ENCODE peak calls at places on chromosomes 12 and 14, in six cellular contexts. One of them, this sample, is unnamed.

GRCh38 chr14:53954551-53955233 is 1.9 kb downstream of the BMP4 start:
- DNase-seq in astrocyte: peak; percentile 39
- DNase-seq in adrenal gland: no peak
- DNase-seq in left lung: peak; percentile 35
- DNase-seq in neuronal stem cell: no peak
- DNase-seq in GM23248: peak; percentile 46
- DNase-seq in this sample: peak; percentile 26

GRCh38 chr12:120669055-120669828 is 17.7 kb upstream of the MLEC start:
- DNase-seq in adrenal gland: peak; percentile 90
- DNase-seq in GM23248: peak; percentile 83
- DNase-seq in neuronal stem cell: no peak
- DNase-seq in left lung: no peak
- DNase-seq in astrocyte: no peak
- DNase-seq in this sample: no peak

GRCh38 chr12:116662612-116663144 is 75.2 kb downstream of the SPRING1 start:
- DNase-seq in left lung: peak; percentile 50
- DNase-seq in adrenal gland: peak; percentile 55
- DNase-seq in GM23248: peak; percentile 26
- DNase-seq in neuronal stem cell: peak; percentile 46
- DNase-seq in astrocyte: peak; percentile 17
- DNase-seq in this sample: no peak

GRCh38 chr12:1305063-1305434 is 289.3 kb downstream of the FBXL14 start:
- DNase-seq in astrocyte: no peak
- DNase-seq in neuronal stem cell: no peak
- DNase-seq in adrenal gland: no peak
- DNase-seq in GM23248: peak; percentile 7
- DNase-seq in left lung: no peak
- DNase-seq in this sample: no peak

GRCh38 chr12:59699408-59700144 is 103.7 kb downstream of the SLC16A7 start:
- DNase-seq in GM23248: peak; percentile 88
- DNase-seq in astrocyte: peak; percentile 73
- DNase-seq in neuronal stem cell: no peak
- DNase-seq in adrenal gland: no peak
- DNase-seq in left lung: no peak
- DNase-seq in this sample: no peak

GRCh38 chr14:101563654-101564443 is 2.6 kb downstream of the DIO3 start:
- DNase-seq in left lung: no peak
- DNase-seq in neuronal stem cell: no peak
- DNase-seq in GM23248: no peak
- DNase-seq in adrenal gland: no peak
- DNase-seq in astrocyte: no peak
- DNase-seq in this sample: no peak

GRCh38 chr12:70756118-70756517 is 118.9 kb upstream of the PTPRB start:
- DNase-seq in adrenal gland: no peak
- DNase-seq in left lung: no peak
- DNase-seq in astrocyte: peak; percentile 74
- DNase-seq in GM23248: peak; percentile 77
- DNase-seq in neuronal stem cell: no peak
- DNase-seq in this sample: no peak

GRCh38 chr14:91875515-91876286 is 8.4 kb upstream of the TC2N start:
- DNase-seq in adrenal gland: no peak
- DNase-seq in astrocyte: no peak
- DNase-seq in neuronal stem cell: no peak
- DNase-seq in GM23248: no peak
- DNase-seq in left lung: no peak
- DNase-seq in this sample: no peak

GRCh38 chr12:81492131-81492720 is 266.9 kb downstream of the PPFIA2 start:
- DNase-seq in neuronal stem cell: no peak
- DNase-seq in left lung: no peak
- DNase-seq in adrenal gland: no peak
- DNase-seq in GM23248: no peak
- DNase-seq in astrocyte: peak; percentile 25
- DNase-seq in this sample: no peak

GRCh38 chr14:74518221-74518620 is 24.7 kb downstream of the ISCA2 start:
- DNase-seq in adrenal gland: no peak
- DNase-seq in left lung: no peak
- DNase-seq in GM23248: no peak
- DNase-seq in neuronal stem cell: no peak
- DNase-seq in astrocyte: no peak
- DNase-seq in this sample: no peak

GRCh38 chr12:117024961-117025480 is 74.2 kb downstream of the TESC start:
- DNase-seq in GM23248: no peak
- DNase-seq in adrenal gland: peak; percentile 48
- DNase-seq in left lung: no peak
- DNase-seq in neuronal stem cell: no peak
- DNase-seq in astrocyte: no peak
- DNase-seq in this sample: no peak

DNA sequence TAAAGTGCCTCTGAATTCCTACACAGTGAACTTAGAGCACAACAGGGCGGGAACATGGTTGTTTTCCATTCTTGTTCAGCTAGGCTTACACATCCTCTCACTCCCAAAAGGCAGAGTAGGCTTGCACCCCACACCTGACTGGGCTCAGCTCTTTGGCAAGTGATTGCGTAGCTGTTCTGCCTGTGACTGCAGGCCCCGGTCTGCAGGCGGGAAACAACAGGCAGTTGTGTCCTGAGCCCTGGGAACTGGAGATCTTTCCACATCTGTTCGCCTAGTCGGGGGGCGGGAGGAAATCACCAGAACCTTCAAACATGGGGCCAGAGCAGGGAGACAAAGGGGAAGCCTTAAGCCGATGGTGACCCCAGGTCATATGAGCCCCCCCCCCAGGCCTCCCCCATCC is 274.7 kb downstream of the ZFP36L1 start:
- DNase-seq in GM23248: no peak
- DNase-seq in neuronal stem cell: no peak
- DNase-seq in left lung: no peak
- DNase-seq in adrenal gland: no peak
- DNase-seq in astrocyte: no peak
- DNase-seq in this sample: no peak
- H3K27ac ChIP-seq in GM23248: no peak overlapping the region
- H3K27ac ChIP-seq in neuronal stem cell: peak overlapping the region; percentile 47
- H3K27ac ChIP-seq in left lung: no peak overlapping the region
- H3K27ac ChIP-seq in adrenal gland: no peak overlapping the region
- H3K27ac ChIP-seq in astrocyte: no peak overlapping the region
- H3K27ac ChIP-seq in this sample: no peak overlapping the region

GRCh38 chr14:70891741-70892140 is 15.5 kb upstream of the PCNX1 start:
- DNase-seq in adrenal gland: no peak
- DNase-seq in astrocyte: no peak
- DNase-seq in GM23248: no peak
- DNase-seq in left lung: no peak
- DNase-seq in neuronal stem cell: no peak
- DNase-seq in this sample: no peak
- H3K4me1 ChIP-seq in adrenal gland: peaks cover 6% of the 10 kb centered on the region
- H3K4me1 ChIP-seq in astrocyte: peaks cover 28% of the 10 kb centered on the region
- H3K4me1 ChIP-seq in GM23248: peaks cover 58% of the 10 kb centered on the region
- H3K4me1 ChIP-seq in left lung: peaks cover 7% of the 10 kb centered on the region
- H3K4me1 ChIP-seq in neuronal stem cell: peaks cover 6% of the 10 kb centered on the region
- H3K4me1 ChIP-seq in this sample: no peaks in the 10 kb centered on the region

GRCh38 chr12:93662961-93663728 is 14.0 kb upstream of the CRADD start:
- DNase-seq in GM23248: no peak
- DNase-seq in neuronal stem cell: no peak
- DNase-seq in adrenal gland: peak; percentile 70
- DNase-seq in astrocyte: no peak
- DNase-seq in left lung: no peak
- DNase-seq in this sample: no peak
- H3K27ac ChIP-seq in GM23248: no peak overlapping the region
- H3K27ac ChIP-seq in neuronal stem cell: no peak overlapping the region
- H3K27ac ChIP-seq in adrenal gland: no peak overlapping the region
- H3K27ac ChIP-seq in astrocyte: no peak overlapping the region
- H3K27ac ChIP-seq in left lung: no peak overlapping the region
- H3K27ac ChIP-seq in this sample: no peak overlapping the region

GRCh38 chr14:65840118-65840751 is 427.7 kb downstream of the FUT8 start:
- DNase-seq in GM23248: no peak
- DNase-seq in neuronal stem cell: no peak
- DNase-seq in astrocyte: no peak
- DNase-seq in adrenal gland: no peak
- DNase-seq in left lung: peak; percentile 47
- DNase-seq in this sample: no peak
- H3K4me1 ChIP-seq in GM23248: no peaks in the 10 kb centered on the region
- H3K4me1 ChIP-seq in neuronal stem cell: no peaks in the 10 kb centered on the region
- H3K4me1 ChIP-seq in astrocyte: no peaks in the 10 kb centered on the region
- H3K4me1 ChIP-seq in adrenal gland: no peaks in the 10 kb centered on the region
- H3K4me1 ChIP-seq in left lung: no peaks in the 10 kb centered on the region
- H3K4me1 ChIP-seq in this sample: no peaks in the 10 kb centered on the region

GRCh38 chr12:94597268-94597667 is 53.1 kb downstream of the TMCC3 start:
- DNase-seq in adrenal gland: no peak
- DNase-seq in neuronal stem cell: no peak
- DNase-seq in astrocyte: no peak
- DNase-seq in GM23248: no peak
- DNase-seq in left lung: no peak
- DNase-seq in this sample: peak; percentile 33
- H3K27ac ChIP-seq in adrenal gland: no peak overlapping the region
- H3K27ac ChIP-seq in neuronal stem cell: no peak overlapping the region
- H3K27ac ChIP-seq in astrocyte: no peak overlapping the region
- H3K27ac ChIP-seq in GM23248: no peak overlapping the region
- H3K27ac ChIP-seq in left lung: no peak overlapping the region
- H3K27ac ChIP-seq in this sample: peak overlapping the region; percentile 81

GRCh38 chr12:68621092-68622081 is 10.7 kb downstream of the RAP1B start:
- DNase-seq in GM23248: no peak
- DNase-seq in neuronal stem cell: no peak
- DNase-seq in adrenal gland: no peak
- DNase-seq in left lung: no peak
- DNase-seq in astrocyte: no peak
- DNase-seq in this sample: no peak
- H3K4me1 ChIP-seq in GM23248: peaks cover 85% of the 10 kb centered on the region
- H3K4me1 ChIP-seq in neuronal stem cell: no peaks in the 10 kb centered on the region
- H3K4me1 ChIP-seq in adrenal gland: peaks cover 86% of the 10 kb centered on the region
- H3K4me1 ChIP-seq in left lung: peaks cover 35% of the 10 kb centered on the region
- H3K4me1 ChIP-seq in astrocyte: peaks cover 17% of the 10 kb centered on the region
- H3K4me1 ChIP-seq in this sample: no peaks in the 10 kb centered on the region

GRCh38 chr12:51326762-51327439 is 2.9 kb upstream of the BIN2 start:
- DNase-seq in left lung: no peak
- DNase-seq in GM23248: peak; percentile 79
- DNase-seq in adrenal gland: no peak
- DNase-seq in neuronal stem cell: no peak
- DNase-seq in astrocyte: peak; percentile 69
- DNase-seq in this sample: peak; percentile 53
- H3K27ac ChIP-seq in left lung: peak overlapping the region; percentile 98
- H3K27ac ChIP-seq in GM23248: peak overlapping the region; percentile 70
- H3K27ac ChIP-seq in adrenal gland: no peak overlapping the region
- H3K27ac ChIP-seq in neuronal stem cell: peak overlapping the region; percentile 39
- H3K27ac ChIP-seq in astrocyte: peak overlapping the region; percentile 18
- H3K27ac ChIP-seq in this sample: peak overlapping the region; percentile 72

DNA sequence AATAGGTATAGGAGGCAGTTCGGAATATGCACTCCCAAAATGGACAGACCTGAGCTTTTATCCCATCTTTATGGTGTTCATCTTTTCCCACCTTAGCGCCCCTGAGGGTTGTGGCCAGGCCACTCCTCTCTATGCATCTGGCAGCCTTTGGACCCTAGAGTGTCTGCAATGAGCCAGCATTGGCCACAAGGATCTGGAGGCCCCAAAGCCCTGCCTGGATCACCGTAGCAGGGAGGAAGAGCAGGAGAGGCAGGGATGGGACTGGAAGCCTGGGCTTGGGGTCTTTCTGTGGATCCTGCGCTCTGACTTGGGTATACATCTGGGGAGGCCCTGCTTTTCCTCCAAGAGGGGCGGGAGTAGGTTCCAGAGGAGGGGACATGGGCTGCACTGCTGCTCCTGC is 52.5 kb downstream of the PLEKHG3 start:
- DNase-seq in left lung: no peak
- DNase-seq in GM23248: no peak
- DNase-seq in astrocyte: no peak
- DNase-seq in neuronal stem cell: no peak
- DNase-seq in adrenal gland: no peak
- DNase-seq in this sample: no peak
- H3K4me1 ChIP-seq in left lung: peaks cover 23% of the 10 kb centered on the region
- H3K4me1 ChIP-seq in GM23248: peaks cover 25% of the 10 kb centered on the region
- H3K4me1 ChIP-seq in astrocyte: peaks cover 41% of the 10 kb centered on the region
- H3K4me1 ChIP-seq in neuronal stem cell: peaks cover 4% of the 10 kb centered on the region
- H3K4me1 ChIP-seq in adrenal gland: peaks cover 7% of the 10 kb centered on the region
- H3K4me1 ChIP-seq in this sample: peaks cover 68% of the 10 kb centered on the region

GRCh38 chr12:52612431-52613290 is 5.7 kb downstream of the KRT73 start:
- DNase-seq in adrenal gland: peak; percentile 11
- DNase-seq in left lung: no peak
- DNase-seq in GM23248: no peak
- DNase-seq in astrocyte: no peak
- DNase-seq in neuronal stem cell: no peak
- DNase-seq in this sample: no peak

GRCh38 chr12:52615208-52615868 is 3.0 kb downstream of the KRT73 start:
- DNase-seq in GM23248: peak; percentile 76
- DNase-seq in neuronal stem cell: no peak
- DNase-seq in astrocyte: peak; percentile 6
- DNase-seq in adrenal gland: no peak
- DNase-seq in left lung: no peak
- DNase-seq in this sample: no peak

GRCh38 chr12:52613363-52614030 is 4.9 kb downstream of the KRT73 start:
- DNase-seq in neuronal stem cell: no peak
- DNase-seq in left lung: no peak
- DNase-seq in astrocyte: no peak
- DNase-seq in GM23248: no peak
- DNase-seq in adrenal gland: no peak
- DNase-seq in this sample: no peak

GRCh38 chr12:52615912-52616311 is 2.4 kb downstream of the KRT73 start:
- DNase-seq in GM23248: no peak
- DNase-seq in left lung: no peak
- DNase-seq in astrocyte: no peak
- DNase-seq in adrenal gland: no peak
- DNase-seq in neuronal stem cell: no peak
- DNase-seq in this sample: no peak

GRCh38 chr12:52614381-52615207 is 3.8 kb downstream of the KRT73 start:
- DNase-seq in neuronal stem cell: no peak
- DNase-seq in GM23248: no peak
- DNase-seq in adrenal gland: no peak
- DNase-seq in left lung: no peak
- DNase-seq in astrocyte: no peak
- DNase-seq in this sample: no peak
- H3K27ac ChIP-seq in neuronal stem cell: no peak overlapping the region
- H3K27ac ChIP-seq in GM23248: no peak overlapping the region
- H3K27ac ChIP-seq in adrenal gland: no peak overlapping the region
- H3K27ac ChIP-seq in left lung: no peak overlapping the region
- H3K27ac ChIP-seq in astrocyte: no peak overlapping the region
- H3K27ac ChIP-seq in this sample: no peak overlapping the region

This sample was measured in PC-9.